ENCODE peak calls at places on chromosomes 16 and 17, in five cellular contexts. X is NCI-H774, M is endothelial cell, U is stomach, C is IMR-90. O is an unnamed sample.

GRCh38 chr16:61926766-61927165 is 109.5 kb downstream of the CDH8 start:
- DNase-seq in M (no peak), U (no peak), C (no peak), X (peak; percentile 57), O (no peak)

GRCh38 chr17:3964203-3965122 is at the start of gene ATP2A3:
- DNase-seq in M (peak; percentile 39), U (peak; percentile 60), C (no peak), X (no peak), O (no peak)

GRCh38 chr17:57293077-57293476 is 36.8 kb downstream of the MSI2 start:
- DNase-seq in X (no peak), M (no peak), U (no peak), C (no peak), O (no peak)

GRCh38 chr17:71080937-71081336 is 911.6 kb downstream of the KCNJ2 start:
- DNase-seq in U (no peak), X (peak; percentile 59), M (no peak), C (no peak), O (no peak)

GRCh38 chr16:69187891-69188451 is 1.0 kb downstream of the SNTB2 start:
- DNase-seq in X (no peak), M (peak; percentile 4), C (no peak), U (peak; percentile 43), O (no peak)

GRCh38 chr17:50935201-50936124 is 69.3 kb upstream of the TOB1 start:
- DNase-seq in M (no peak), U (peak; percentile 94), X (peak; percentile 89), C (no peak), O (no peak)

GRCh38 chr17:1561420-1562177 is 993 bp downstream of the PITPNA start:
- DNase-seq in C (no peak), M (peak; percentile 40), X (no peak), U (no peak), O (no peak)

GRCh38 chr16:60413969-60414368 is 1622.3 kb downstream of the CDH8 start:
- DNase-seq in C (no peak), M (no peak), X (no peak), U (no peak), O (no peak)

GRCh38 chr16:53817117-53817516 is 113.2 kb downstream of the FTO start:
- DNase-seq in M (no peak), U (no peak), C (peak; percentile 96), X (no peak), O (no peak)

GRCh38 chr17:68591583-68591982 is 9.6 kb downstream of the FAM20A start:
- DNase-seq in M (no peak), U (no peak), C (no peak), X (peak; percentile 64), O (peak; percentile 32)

GRCh38 chr17:5418858-5419355 is 555 bp downstream of the NUP88 start:
- DNase-seq in M (no peak), U (peak; percentile 52), C (peak; percentile 39), X (no peak), O (no peak)

GRCh38 chr16:22188595-22189442 is 17.3 kb upstream of the EEF2K start:
- DNase-seq in C (peak; percentile 95), U (peak; percentile 78), M (peak; percentile 59), X (peak; percentile 51), O (no peak)

GRCh38 chr16:50733468-50733867 is 8.4 kb upstream of the CYLD start:
- DNase-seq in M (no peak), C (no peak), U (no peak), X (no peak), O (no peak)

GRCh38 chr17:73697872-73698271 is 53.6 kb upstream of the SDK2 start:
- DNase-seq in M (no peak), X (peak; percentile 82), C (no peak), U (no peak), O (no peak)

GRCh38 chr16:64089697-64090096 is 1032.2 kb downstream of the CDH11 start:
- DNase-seq in U (no peak), C (peak; percentile 11), M (peak; percentile 47), X (no peak), O (no peak)

O was measured in osteocyte.